ENCODE peak calls at places on chromosomes 13 and 19, in six cellular contexts. H, Z, O, B, W and N are unnamed samples.

GRCh38 chr13:46288570-46289259 is 77.0 kb downstream of the LRRC63 start:
- DNase-seq in H (peak; percentile 8), Z (no peak), O (no peak), B (no peak), W (no peak), N (peak; percentile 5)

GRCh38 chr13:21834511-21834910 is 163.6 kb downstream of the FGF9 start:
- DNase-seq in H (no peak), Z (no peak), O (no peak), B (no peak), W (no peak), N (no peak)

GRCh38 chr13:20171364-20171763 is 10.5 kb upstream of the GJA3 start:
- DNase-seq in H (no peak), Z (no peak), O (no peak), B (no peak), W (no peak), N (no peak)

GRCh38 chr19:50415661-50416033 is 3.1 kb upstream of the SPIB start:
- DNase-seq in H (no peak), Z (no peak), O (no peak), B (no peak), W (no peak), N (no peak)

GRCh38 chr19:55277494-55277893 is 2.4 kb downstream of the HSPBP1 start:
- DNase-seq in H (no peak), Z (no peak), O (no peak), B (no peak), W (no peak), N (no peak)

GRCh38 chr13:57846600-57847173 is 215.1 kb downstream of the PCDH17 start:
- DNase-seq in H (no peak), Z (no peak), O (no peak), B (no peak), W (no peak), N (no peak)

GRCh38 chr13:113545455-113545930 is 39.1 kb upstream of the TFDP1 start:
- DNase-seq in H (no peak), Z (peak; percentile 55), O (no peak), B (no peak), W (no peak), N (no peak)

GRCh38 chr19:35170359-35171061 is 16.0 kb downstream of the FXYD5 start:
- DNase-seq in H (no peak), Z (peak; percentile 38), O (no peak), B (no peak), W (no peak), N (no peak)

GRCh38 chr19:30450101-30450500 is 77.9 kb downstream of the ZNF536 start:
- DNase-seq in H (no peak), Z (no peak), O (peak; percentile 48), B (peak; percentile 74), W (peak; percentile 15), N (no peak)

GRCh38 chr13:44012910-44013309 is 133.2 kb downstream of the LACC1 start:
- DNase-seq in H (no peak), Z (no peak), O (no peak), B (no peak), W (no peak), N (no peak)

GRCh38 chr19:46907880-46908279 is 47.1 kb downstream of the ARHGAP35 start:
- DNase-seq in H (no peak), Z (no peak), O (peak; percentile 59), B (no peak), W (no peak), N (no peak)

GRCh38 chr19:50551713-50552187 is 16.5 kb downstream of the LRRC4B start:
- DNase-seq in H (no peak), Z (no peak), O (no peak), B (no peak), W (no peak), N (no peak)

GRCh38 chr19:2171349-2172145 is 7.8 kb downstream of the DOT1L start:
- DNase-seq in H (no peak), Z (no peak), O (no peak), B (peak; percentile 58), W (no peak), N (no peak)

GRCh38 chr13:100608906-100609305 is 20.3 kb upstream of the GGACT start:
- DNase-seq in H (no peak), Z (no peak), O (no peak), B (no peak), W (no peak), N (no peak)

GRCh38 chr19:3049089-3049488 is 13.2 kb downstream of the TLE5 start:
- DNase-seq in H (no peak), Z (no peak), O (no peak), B (no peak), W (no peak), N (no peak)

GRCh38 chr19:10927691-10928562 is 512 bp downstream of the YIPF2 start:
- DNase-seq in H (no peak), Z (no peak), O (no peak), B (no peak), W (no peak), N (no peak)

GRCh38 chr19:16143399-16144215 is at the start of gene HSH2D:
- DNase-seq in H (no peak), Z (no peak), O (no peak), B (no peak), W (peak; percentile 63), N (no peak)

GRCh38 chr13:91216928-91217700 is 130.4 kb upstream of the MIR17HG start:
- DNase-seq in H (no peak), Z (no peak), O (no peak), B (no peak), W (no peak), N (no peak)

GRCh38 chr19:39463403-39463802 is 17.2 kb upstream of the TIMM50 start:
- DNase-seq in H (no peak), Z (no peak), O (no peak), B (no peak), W (no peak), N (no peak)

GRCh38 chr19:56133858-56134654 is 7.0 kb upstream of the ZNF444 start:
- DNase-seq in H (no peak), Z (no peak), O (no peak), B (no peak), W (no peak), N (no peak)

GRCh38 chr13:34437873-34438272 is 504.2 kb upstream of the NBEA start:
- DNase-seq in H (no peak), Z (no peak), O (no peak), B (no peak), W (no peak), N (no peak)

GRCh38 chr19:51020988-51021651 is 1.6 kb upstream of the KLK10 start:
- DNase-seq in H (peak; percentile 64), Z (no peak), O (no peak), B (peak; percentile 13), W (no peak), N (peak; percentile 35)

GRCh38 chr19:57587529-57587928 is 3.6 kb downstream of the ZIK1 start:
- DNase-seq in H (no peak), Z (no peak), O (no peak), B (no peak), W (no peak), N (no peak)

GRCh38 chr13:111953546-111954178 is 113.3 kb upstream of the SOX1 start:
- DNase-seq in H (no peak), Z (no peak), O (no peak), B (no peak), W (no peak), N (no peak)

GRCh38 chr13:30792257-30793000 is 57.1 kb downstream of the ALOX5AP start:
- DNase-seq in H (peak; percentile 33), Z (peak; percentile 93), O (peak; percentile 78), B (peak; percentile 56), W (no peak), N (no peak)

GRCh38 chr13:30371649-30372265 is 50.5 kb upstream of the UBE2L5 start:
- DNase-seq in H (no peak), Z (no peak), O (no peak), B (no peak), W (no peak), N (no peak)

GRCh38 chr19:55319786-55320185 is 5.4 kb downstream of the TMEM150B start:
- DNase-seq in H (no peak), Z (no peak), O (no peak), B (peak; percentile 44), W (peak; percentile 61), N (no peak)

GRCh38 chr19:48390188-48391099 is 907 bp downstream of the KDELR1 start:
- DNase-seq in H (no peak), Z (no peak), O (peak; percentile 61), B (peak; percentile 57), W (no peak), N (no peak)

GRCh38 chr13:93843082-93843481 is 616.5 kb downstream of the GPC6 start:
- DNase-seq in H (no peak), Z (no peak), O (no peak), B (no peak), W (no peak), N (no peak)

GRCh38 chr13:40595693-40596092 is 70.7 kb downstream of the FOXO1 start:
- DNase-seq in H (no peak), Z (no peak), O (no peak), B (no peak), W (no peak), N (no peak)
- H3K4me1 ChIP-seq in H (no peaks in the 10 kb centered on the region), Z (no peaks in the 10 kb centered on the region), O (peaks cover 13% of the 10 kb centered on the region), B (peaks cover 7% of the 10 kb centered on the region), W (peaks cover 22% of the 10 kb centered on the region), N (no peaks in the 10 kb centered on the region)

GRCh38 chr13:79246575-79246949 is 159.5 kb downstream of the RBM26 start:
- DNase-seq in H (no peak), Z (no peak), O (no peak), B (no peak), W (no peak), N (no peak)
- TF ChIP-seq CTCF in H (peak; percentile 18), Z (peak; percentile 31), O (no peak), B (no peak), W (no peak), N (peak; percentile 28)

GRCh38 chr19:7925171-7925837 is 631 bp downstream of the CTXN1 start:
- DNase-seq in H (peak; percentile 71), Z (peak; percentile 70), O (peak; percentile 81), B (peak; percentile 60), W (peak; percentile 79), N (no peak)
- H3K4me1 ChIP-seq in H (peaks cover 28% of the 10 kb centered on the region), Z (peaks cover 15% of the 10 kb centered on the region), O (peaks cover 55% of the 10 kb centered on the region), B (peaks cover 18% of the 10 kb centered on the region), W (no peaks in the 10 kb centered on the region), N (peaks cover 55% of the 10 kb centered on the region)

DNA sequence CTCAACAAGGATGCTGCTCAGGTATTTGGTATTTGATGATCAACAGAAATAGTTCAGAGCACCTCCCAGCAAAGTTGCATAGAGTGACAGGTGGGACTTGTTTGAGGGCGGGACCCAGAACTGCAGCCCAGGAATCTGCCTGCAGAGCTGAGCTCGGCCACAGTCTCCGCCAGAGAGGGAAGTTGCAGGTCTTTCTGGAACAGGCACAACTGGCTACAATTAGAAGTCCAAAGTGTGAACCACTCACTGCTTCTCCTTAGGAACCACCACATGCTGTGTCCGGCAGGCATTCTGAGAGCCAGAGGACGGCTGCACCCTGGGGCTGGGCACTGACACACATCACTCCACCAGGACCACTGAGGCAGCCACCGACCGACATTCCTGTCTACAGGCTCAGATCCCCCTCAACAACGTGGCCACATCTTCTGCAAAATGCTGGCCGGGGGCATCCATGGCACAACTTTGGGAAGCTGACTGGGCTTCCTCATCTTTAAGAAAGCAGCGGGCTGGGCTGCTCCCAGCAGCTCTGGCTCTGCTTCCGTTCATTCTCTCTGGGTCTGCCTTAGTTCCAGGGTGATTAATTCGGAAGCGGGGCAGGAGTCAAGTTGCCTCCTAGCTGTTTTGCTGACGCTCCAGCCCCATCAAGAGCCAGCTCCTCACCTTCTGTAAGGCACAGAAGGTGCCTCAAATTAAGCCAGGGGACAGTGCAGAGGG is 918 bp downstream of the SLC15A1 start:
- DNase-seq in H (no peak), Z (no peak), O (no peak), B (no peak), W (no peak), N (no peak)
- TF ChIP-seq CTCF in H (no peak), Z (no peak), O (no peak), B (no peak), W (no peak), N (no peak)